ENCODE peak calls at places on chromosomes 2 and 18, in eight cellular contexts. M is AG10803, F is gastrocnemius medialis, C is HCT116, J is brain microvascular endothelial cell, Z is transverse colon, G is K562, Q is A549. V is an unnamed sample.

GRCh38 chr18:33239298-33239697 is 201.2 kb downstream of the CCDC178 start:
- DNase-seq in M (no peak), F (no peak), C (no peak), J (no peak), Z (no peak), G (no peak), Q (no peak), V (no peak)

GRCh38 chr2:100272848-100273329 is 49.4 kb downstream of the LONRF2 start:
- DNase-seq in M (no peak), F (no peak), C (no peak), J (no peak), Z (no peak), G (no peak), Q (no peak), V (peak)

GRCh38 chr2:170816499-170817246 is at the start of gene GAD1:
- DNase-seq in M (peak), F (no peak), C (peak), J (peak), Z (peak), G (peak), Q (peak), V (peak)

GRCh38 chr2:234469251-234469845 is 27.5 kb downstream of the ARL4C start:
- DNase-seq in M (no peak), F (no peak), C (no peak), J (no peak), Z (no peak), G (no peak), Q (no peak), V (no peak)

GRCh38 chr2:204239756-204240155 is 303.2 kb downstream of the ICOS start:
- DNase-seq in M (no peak), F (no peak), C (no peak), J (no peak), Z (no peak), G (no peak), Q (no peak), V (no peak)

GRCh38 chr18:63869851-63870250 is 17.7 kb upstream of the SERPINB2 start:
- DNase-seq in M (peak), F (no peak), C (no peak), J (no peak), Z (no peak), G (no peak), Q (no peak), V (no peak)

GRCh38 chr2:164479460-164479859 is 141.8 kb downstream of the GRB14 start:
- DNase-seq in M (peak), F (no peak), C (peak), J (peak), Z (no peak), G (no peak), Q (no peak), V (peak)

GRCh38 chr2:44479127-44479887 is 117.6 kb downstream of the CAMKMT start:
- DNase-seq in M (peak), F (peak), C (peak), J (peak), Z (peak), G (peak), Q (peak), V (peak)

GRCh38 chr18:67574749-67575148 is 58.2 kb upstream of the DSEL start:
- DNase-seq in M (no peak), F (no peak), C (no peak), J (no peak), Z (no peak), G (no peak), Q (no peak), V (no peak)

GRCh38 chr18:37570336-37570930 is 4.8 kb upstream of the CELF4 start:
- DNase-seq in M (no peak), F (no peak), C (no peak), J (no peak), Z (no peak), G (no peak), Q (no peak), V (peak)

GRCh38 chr2:54975598-54976507 is 74.4 kb downstream of the RTN4 start:
- DNase-seq in M (no peak), F (peak), C (no peak), J (no peak), Z (no peak), G (no peak), Q (no peak), V (no peak)

GRCh38 chr2:176879596-176879995 is 333.0 kb upstream of the HNRNPA3 start:
- DNase-seq in M (no peak), F (no peak), C (no peak), J (no peak), Z (no peak), G (no peak), Q (no peak), V (no peak)

GRCh38 chr2:86337235-86338099 is at the start of gene REEP1:
- DNase-seq in M (no peak), F (peak), C (no peak), J (no peak), Z (no peak), G (no peak), Q (peak), V (peak)

GRCh38 chr2:138395565-138396306 is 105.8 kb upstream of the SPOPL start:
- DNase-seq in M (peak), F (no peak), C (no peak), J (peak), Z (no peak), G (no peak), Q (no peak), V (peak)

GRCh38 chr2:177651833-177652232 is 259.3 kb downstream of the AGPS start:
- DNase-seq in M (no peak), F (no peak), C (no peak), J (no peak), Z (no peak), G (no peak), Q (no peak), V (no peak)

GRCh38 chr2:236507393-236508085 is 62.1 kb upstream of the ACKR3 start:
- DNase-seq in M (peak), F (no peak), C (no peak), J (no peak), Z (peak), G (peak), Q (no peak), V (peak)

GRCh38 chr2:144170172-144170571 is 349.7 kb downstream of the ZEB2 start:
- DNase-seq in M (no peak), F (no peak), C (no peak), J (no peak), Z (no peak), G (no peak), Q (no peak), V (no peak)

GRCh38 chr2:112154246-112155110 is 16.3 kb downstream of the FBLN7 start:
- DNase-seq in M (no peak), F (no peak), C (no peak), J (no peak), Z (no peak), G (no peak), Q (no peak), V (no peak)

GRCh38 chr2:17620841-17621240 is 80.3 kb downstream of the VSNL1 start:
- DNase-seq in M (peak), F (no peak), C (no peak), J (no peak), Z (no peak), G (no peak), Q (no peak), V (no peak)

GRCh38 chr2:172324198-172324597 is 103.2 kb upstream of the ITGA6 start:
- DNase-seq in M (no peak), F (no peak), C (no peak), J (no peak), Z (no peak), G (no peak), Q (no peak), V (no peak)

GRCh38 chr18:79402977-79403722 is 7.4 kb downstream of the NFATC1 start:
- DNase-seq in M (peak), F (no peak), C (no peak), J (no peak), Z (peak), G (no peak), Q (no peak), V (peak)

DNA sequence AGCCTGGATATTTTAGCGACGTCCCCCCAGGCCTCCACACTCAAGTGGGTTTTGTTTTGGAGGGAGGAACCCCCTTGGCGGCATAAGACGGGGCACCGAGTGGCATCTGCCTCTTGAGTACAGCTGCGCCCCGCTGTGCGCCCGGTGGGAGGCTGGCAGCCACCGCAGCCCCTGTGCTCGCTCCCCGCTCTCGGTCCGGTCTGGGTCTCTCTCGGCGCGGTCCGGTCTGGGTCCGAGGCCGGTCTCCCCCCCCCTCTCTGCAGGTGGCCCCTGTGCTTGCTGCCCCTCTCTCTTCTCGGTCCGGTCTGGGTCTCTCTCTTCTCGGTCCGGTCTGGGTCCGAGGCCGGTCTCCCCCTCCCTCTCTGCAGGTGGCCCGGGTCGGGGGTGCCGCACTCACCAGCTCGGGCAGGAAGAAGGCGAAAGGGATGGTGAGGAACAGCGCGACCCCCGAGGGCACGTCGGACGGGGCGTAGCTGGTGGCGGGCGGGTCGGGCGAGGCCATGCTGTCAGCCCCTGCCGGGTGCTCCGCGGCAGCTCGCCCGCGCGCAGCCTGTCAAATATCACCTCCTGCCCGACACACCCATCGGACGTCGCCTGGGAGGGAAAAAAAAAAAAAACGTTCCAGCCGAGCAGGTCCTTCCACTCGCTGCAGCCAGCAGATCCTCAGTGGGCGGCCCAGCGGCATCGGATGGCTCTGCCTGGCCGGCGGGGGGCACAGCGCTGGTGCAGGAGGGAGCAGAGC is at the start of gene MALL:
- DNase-seq in M (peak), F (no peak), C (peak), J (no peak), Z (peak), G (no peak), Q (peak), V (peak)
- H3K4me3 ChIP-seq in M (peak), F (peak), C (peak), J (peak), Z (peak), G (no peak), Q (peak), V (no peak)

DNA sequence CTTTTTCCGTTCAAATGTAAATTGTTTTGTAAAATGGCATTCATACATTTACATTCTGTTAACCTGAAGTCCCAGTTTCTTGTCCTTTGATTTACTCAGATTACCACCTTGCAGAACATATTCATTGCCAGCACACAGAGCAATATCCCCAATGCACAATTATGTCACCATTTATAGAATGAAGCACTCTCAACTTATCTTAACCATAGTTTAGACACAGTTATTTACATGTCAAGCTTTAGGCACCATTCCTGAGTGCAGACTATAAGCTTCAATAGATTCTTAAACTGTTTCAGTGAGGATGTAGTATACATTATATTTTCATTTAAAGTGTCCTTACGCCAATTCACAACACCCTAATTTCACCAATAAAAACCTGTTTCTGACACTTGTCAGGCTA is 1977.9 kb downstream of the SUCLG1 start:
- DNase-seq in M (no peak), F (no peak), C (no peak), J (no peak), Z (no peak), G (no peak), Q (no peak), V (no peak)
- TF ChIP-seq CTCF in M (no peak), F (no peak), C (no peak), J (no peak), Z (no peak), G (no peak), Q (no peak), V (no peak)

GRCh38 chr2:39703473-39703872 is 37.8 kb downstream of the TMEM178A start:
- DNase-seq in M (no peak), F (no peak), C (no peak), J (no peak), Z (no peak), G (no peak), Q (no peak), V (no peak)
- H3K4me3 ChIP-seq in M (no peak), F (no peak), C (no peak), J (no peak), Z (no peak), G (no peak), Q (no peak), V (no peak)

GRCh38 chr18:24703316-24703715 is 242.9 kb downstream of the HRH4 start:
- DNase-seq in M (no peak), F (no peak), C (no peak), J (no peak), Z (no peak), G (no peak), Q (no peak), V (no peak)

GRCh38 chr18:24704921-24705620 is 244.6 kb downstream of the HRH4 start:
- DNase-seq in M (peak), F (no peak), C (no peak), J (no peak), Z (no peak), G (no peak), Q (no peak), V (no peak)

DNA sequence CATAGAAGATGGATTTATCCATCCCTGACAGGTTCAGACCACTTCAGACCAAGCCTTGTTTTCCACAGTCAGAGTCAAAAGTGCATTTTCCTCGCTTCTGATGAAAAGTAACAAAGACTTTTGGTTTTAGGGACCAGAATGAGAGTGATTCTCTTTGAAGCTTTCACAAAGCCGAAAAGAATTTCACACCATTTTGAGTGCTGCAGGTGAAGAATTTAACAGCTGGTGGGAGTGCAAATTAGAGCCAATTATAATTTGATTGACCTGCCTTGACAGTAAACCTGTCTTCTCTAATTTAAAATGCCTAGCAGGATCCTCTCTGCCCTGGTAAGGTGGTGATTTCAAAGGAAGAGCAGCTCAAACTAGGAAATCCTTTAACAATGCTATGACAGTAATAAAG is 241.6 kb downstream of the HRH4 start:
- DNase-seq in M (no peak), F (no peak), C (no peak), J (no peak), Z (no peak), G (no peak), Q (no peak), V (no peak)
- TF ChIP-seq CTCF in M (no peak), F (no peak), C (no peak), J (no peak), Z (no peak), G (no peak), Q (no peak), V (no peak)

GRCh38 chr2:238850096-238850495 is 2.2 kb downstream of the TWIST2 start:
- DNase-seq in M (peak), F (no peak), C (no peak), J (no peak), Z (no peak), G (no peak), Q (no peak), V (peak)

GRCh38 chr2:238851751-238852150 is 3.9 kb downstream of the TWIST2 start:
- DNase-seq in M (peak), F (no peak), C (no peak), J (no peak), Z (no peak), G (no peak), Q (no peak), V (no peak)

GRCh38 chr2:238848941-238849853 is 1.3 kb downstream of the TWIST2 start:
- DNase-seq in M (peak), F (no peak), C (no peak), J (peak), Z (no peak), G (no peak), Q (no peak), V (no peak)

GRCh38 chr2:238852186-238852869 is 4.4 kb downstream of the TWIST2 start:
- DNase-seq in M (peak), F (no peak), C (no peak), J (no peak), Z (no peak), G (no peak), Q (no peak), V (no peak)

DNA sequence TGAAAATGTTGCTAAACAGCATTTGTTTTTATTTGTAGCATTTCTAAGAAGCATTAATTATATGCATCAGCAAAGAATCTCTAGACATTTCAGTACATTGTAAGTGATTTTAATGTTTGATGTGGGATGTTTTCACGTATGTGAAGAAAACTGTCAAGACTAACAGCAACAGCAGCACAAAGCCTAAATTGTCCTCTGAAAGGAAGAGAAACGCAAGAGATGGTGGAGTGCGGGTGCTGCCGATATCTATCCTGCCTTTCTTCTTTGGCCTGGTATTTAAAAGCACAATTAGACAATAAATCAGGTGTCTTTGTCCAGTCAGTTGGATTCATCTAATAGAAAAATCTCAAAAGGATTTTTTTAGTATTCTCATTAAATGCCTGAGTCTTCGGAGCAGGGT is 3.1 kb downstream of the TWIST2 start:
- DNase-seq in M (peak), F (no peak), C (no peak), J (no peak), Z (no peak), G (no peak), Q (no peak), V (no peak)
- H3K4me3 ChIP-seq in M (peak), F (no peak), C (no peak), J (no peak), Z (peak), G (no peak), Q (no peak), V (no peak)

GRCh38 chr2:221100467-221101089 is 471.5 kb downstream of the EPHA4 start:
- DNase-seq in M (no peak), F (no peak), C (peak), J (no peak), Z (no peak), G (no peak), Q (no peak), V (no peak)
- TF ChIP-seq CTCF in M (no peak), F (no peak), C (peak), J (peak), Z (no peak), G (no peak), Q (peak), V (no peak)

DNA sequence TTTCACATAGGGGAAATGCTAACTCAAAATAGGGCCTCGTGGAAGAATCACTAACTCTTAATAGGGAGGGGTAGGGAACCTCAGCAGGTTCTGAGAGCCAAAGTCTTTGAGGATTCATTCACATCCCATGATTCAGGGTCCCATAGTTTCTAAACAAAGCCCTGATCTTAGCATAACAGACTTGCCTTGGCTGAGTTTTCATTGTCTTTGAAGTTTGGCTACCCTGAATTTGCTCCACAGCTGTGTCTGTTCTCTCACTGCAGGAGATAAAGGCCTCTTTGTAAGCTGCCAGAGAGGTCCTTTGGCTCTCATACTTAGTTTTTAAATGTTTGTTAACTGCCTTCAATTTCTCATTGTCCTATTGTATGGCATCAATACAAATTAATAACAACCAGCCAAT is 54.5 kb downstream of the ZDBF2 start:
- DNase-seq in M (no peak), F (no peak), C (no peak), J (no peak), Z (no peak), G (no peak), Q (no peak), V (no peak)
- H3K4me3 ChIP-seq in M (no peak), F (no peak), C (no peak), J (no peak), Z (no peak), G (no peak), Q (no peak), V (no peak)

GRCh38 chr2:199463708-199464613 is 6.2 kb upstream of the SATB2 start:
- DNase-seq in M (peak), F (no peak), C (no peak), J (no peak), Z (peak), G (no peak), Q (no peak), V (no peak)
- TF ChIP-seq CTCF in M (no peak), F (no peak), C (no peak), J (no peak), Z (no peak), G (no peak), Q (peak), V (no peak)

DNA sequence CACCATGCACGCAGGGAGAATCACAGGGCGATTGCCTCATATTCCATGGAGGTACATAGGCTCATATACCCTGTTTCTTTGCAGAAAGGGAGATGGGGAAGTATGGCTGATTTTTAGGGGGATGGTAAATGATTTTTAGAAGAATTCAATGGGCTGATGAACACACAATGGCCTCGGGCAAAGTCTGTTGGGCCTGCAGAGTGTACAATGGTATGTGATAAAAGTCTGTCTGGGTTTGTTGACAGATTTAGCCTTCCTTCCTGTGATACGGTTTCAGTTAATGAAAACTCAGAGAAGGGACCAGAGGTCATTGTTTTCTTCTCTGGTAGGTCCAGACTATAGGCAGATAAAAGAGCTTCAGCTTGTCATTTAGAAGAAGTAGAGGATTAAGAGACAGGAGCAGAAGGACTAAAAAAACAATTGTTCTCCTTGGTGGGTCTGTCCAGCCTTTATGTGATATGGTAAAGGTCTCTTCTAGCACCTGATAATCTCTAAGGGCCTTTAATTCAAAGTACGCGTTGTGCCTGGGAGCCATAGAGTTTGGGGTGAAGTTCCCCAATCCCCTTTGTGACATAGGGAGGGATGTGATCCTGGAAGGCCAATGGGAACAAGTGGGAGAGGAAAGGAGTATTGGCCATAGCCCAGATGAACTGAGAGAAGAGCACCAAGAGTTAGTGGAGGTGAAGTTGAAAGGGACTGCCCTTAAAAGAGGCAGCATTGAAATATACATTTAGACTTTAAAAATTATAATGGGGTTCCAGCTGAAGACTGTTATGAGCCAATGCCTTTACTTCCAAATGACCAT is 107.5 kb upstream of the SERPINE2 start:
- DNase-seq in M (no peak), F (no peak), C (no peak), J (no peak), Z (peak), G (no peak), Q (no peak), V (peak)
- H3K4me3 ChIP-seq in M (no peak), F (no peak), C (no peak), J (no peak), Z (no peak), G (no peak), Q (no peak), V (no peak)

GRCh38 chr2:196849895-196850294 is 40.7 kb upstream of the C2orf66 start:
- DNase-seq in M (peak), F (no peak), C (no peak), J (peak), Z (peak), G (no peak), Q (peak), V (peak)
- TF ChIP-seq CTCF in M (peak), F (no peak), C (peak), J (peak), Z (peak), G (peak), Q (peak), V (peak)